ENCODE peak calls at places on chromosome 18, in eight cellular contexts. One of them, this sample, is unnamed. For H3K9me3, the result is how much of the 10 kb centered on the place peaks cover.

GRCh38 chr18:73544618-73545017 is 603.0 kb downstream of the FBXO15 start:
- DNase-seq in Karpas-422: no peak
- DNase-seq in HepG2: no peak
- DNase-seq in stomach: no peak
- DNase-seq in upper lobe of left lung: no peak
- DNase-seq in upper lobe of right lung: no peak
- DNase-seq in cardiac muscle cell: no peak
- DNase-seq in keratinocyte: no peak
- DNase-seq in this sample: no peak

GRCh38 chr18:46727177-46727576 is 29.7 kb downstream of the ST8SIA5 start:
- DNase-seq in cardiac muscle cell: no peak
- DNase-seq in stomach: no peak
- DNase-seq in upper lobe of left lung: no peak
- DNase-seq in HepG2: no peak
- DNase-seq in upper lobe of right lung: no peak
- DNase-seq in keratinocyte: no peak
- DNase-seq in Karpas-422: no peak
- DNase-seq in this sample: no peak

GRCh38 chr18:61333271-61333745 is at the start of gene CDH20:
- DNase-seq in cardiac muscle cell: peak
- DNase-seq in upper lobe of right lung: no peak
- DNase-seq in keratinocyte: no peak
- DNase-seq in upper lobe of left lung: peak
- DNase-seq in HepG2: no peak
- DNase-seq in stomach: no peak
- DNase-seq in Karpas-422: no peak
- DNase-seq in this sample: no peak

GRCh38 chr18:9520666-9521065 is 45.4 kb downstream of the RALBP1 start:
- DNase-seq in keratinocyte: no peak
- DNase-seq in Karpas-422: no peak
- DNase-seq in upper lobe of right lung: no peak
- DNase-seq in HepG2: no peak
- DNase-seq in cardiac muscle cell: peak
- DNase-seq in upper lobe of left lung: no peak
- DNase-seq in stomach: no peak
- DNase-seq in this sample: no peak

GRCh38 chr18:55343396-55344073 is 244.5 kb downstream of the TCF4 start:
- DNase-seq in Karpas-422: peak
- DNase-seq in upper lobe of left lung: no peak
- DNase-seq in keratinocyte: no peak
- DNase-seq in HepG2: no peak
- DNase-seq in upper lobe of right lung: no peak
- DNase-seq in cardiac muscle cell: peak
- DNase-seq in stomach: no peak
- DNase-seq in this sample: no peak

GRCh38 chr18:7021994-7022840 is 95.4 kb downstream of the LAMA1 start:
- DNase-seq in keratinocyte: peak
- DNase-seq in upper lobe of left lung: no peak
- DNase-seq in cardiac muscle cell: peak
- DNase-seq in upper lobe of right lung: no peak
- DNase-seq in HepG2: peak
- DNase-seq in stomach: peak
- DNase-seq in Karpas-422: peak
- DNase-seq in this sample: peak

GRCh38 chr18:3360211-3360610 is 89.8 kb upstream of the TGIF1 start:
- DNase-seq in stomach: no peak
- DNase-seq in cardiac muscle cell: no peak
- DNase-seq in HepG2: peak
- DNase-seq in upper lobe of left lung: peak
- DNase-seq in Karpas-422: no peak
- DNase-seq in keratinocyte: no peak
- DNase-seq in upper lobe of right lung: no peak
- DNase-seq in this sample: no peak

GRCh38 chr18:45316127-45316526 is 299.1 kb upstream of the SLC14A2 start:
- DNase-seq in cardiac muscle cell: no peak
- DNase-seq in keratinocyte: no peak
- DNase-seq in upper lobe of right lung: no peak
- DNase-seq in HepG2: no peak
- DNase-seq in stomach: no peak
- DNase-seq in Karpas-422: no peak
- DNase-seq in upper lobe of left lung: no peak
- DNase-seq in this sample: no peak

GRCh38 chr18:73040247-73040646 is 172.5 kb upstream of the NETO1 start:
- DNase-seq in upper lobe of right lung: no peak
- DNase-seq in Karpas-422: no peak
- DNase-seq in stomach: no peak
- DNase-seq in upper lobe of left lung: no peak
- DNase-seq in keratinocyte: no peak
- DNase-seq in cardiac muscle cell: no peak
- DNase-seq in HepG2: peak
- DNase-seq in this sample: no peak

GRCh38 chr18:45280486-45281263 is 334.6 kb upstream of the SLC14A2 start:
- DNase-seq in HepG2: no peak
- DNase-seq in upper lobe of left lung: no peak
- DNase-seq in keratinocyte: no peak
- DNase-seq in upper lobe of right lung: no peak
- DNase-seq in cardiac muscle cell: no peak
- DNase-seq in stomach: no peak
- DNase-seq in Karpas-422: no peak
- DNase-seq in this sample: no peak

GRCh38 chr18:44548291-44549221 is 132.1 kb upstream of the SETBP1 start:
- DNase-seq in upper lobe of right lung: no peak
- DNase-seq in stomach: no peak
- DNase-seq in HepG2: no peak
- DNase-seq in keratinocyte: no peak
- DNase-seq in upper lobe of left lung: no peak
- DNase-seq in cardiac muscle cell: peak
- DNase-seq in Karpas-422: no peak
- DNase-seq in this sample: peak

GRCh38 chr18:43919565-43919964 is 642.3 kb upstream of the SYT4 start:
- DNase-seq in HepG2: no peak
- DNase-seq in stomach: no peak
- DNase-seq in upper lobe of left lung: no peak
- DNase-seq in cardiac muscle cell: peak
- DNase-seq in upper lobe of right lung: no peak
- DNase-seq in Karpas-422: no peak
- DNase-seq in keratinocyte: no peak
- DNase-seq in this sample: no peak

GRCh38 chr18:29096380-29096779 is 919.5 kb upstream of the CDH2 start:
- DNase-seq in HepG2: no peak
- DNase-seq in stomach: no peak
- DNase-seq in Karpas-422: no peak
- DNase-seq in cardiac muscle cell: no peak
- DNase-seq in upper lobe of right lung: no peak
- DNase-seq in upper lobe of left lung: no peak
- DNase-seq in keratinocyte: no peak
- DNase-seq in this sample: no peak

GRCh38 chr18:40485318-40485717 is 1469.7 kb upstream of the PIK3C3 start:
- DNase-seq in keratinocyte: no peak
- DNase-seq in upper lobe of right lung: no peak
- DNase-seq in stomach: no peak
- DNase-seq in cardiac muscle cell: peak
- DNase-seq in upper lobe of left lung: no peak
- DNase-seq in Karpas-422: no peak
- DNase-seq in HepG2: no peak
- DNase-seq in this sample: no peak

GRCh38 chr18:79927597-79928562 is 23.6 kb downstream of the SLC66A2 start:
- DNase-seq in Karpas-422: no peak
- DNase-seq in cardiac muscle cell: no peak
- DNase-seq in upper lobe of right lung: peak
- DNase-seq in keratinocyte: no peak
- DNase-seq in stomach: peak
- DNase-seq in HepG2: no peak
- DNase-seq in upper lobe of left lung: no peak
- DNase-seq in this sample: peak

GRCh38 chr18:10560457-10561045 is 34.7 kb downstream of the NAPG start:
- DNase-seq in keratinocyte: peak
- DNase-seq in upper lobe of right lung: no peak
- DNase-seq in cardiac muscle cell: peak
- DNase-seq in upper lobe of left lung: no peak
- DNase-seq in HepG2: peak
- DNase-seq in stomach: peak
- DNase-seq in Karpas-422: peak
- DNase-seq in this sample: peak

GRCh38 chr18:46917808-46918600 is 602 bp downstream of the KATNAL2 start:
- DNase-seq in HepG2: no peak
- DNase-seq in stomach: no peak
- DNase-seq in upper lobe of left lung: no peak
- DNase-seq in cardiac muscle cell: peak
- DNase-seq in Karpas-422: peak
- DNase-seq in upper lobe of right lung: no peak
- DNase-seq in keratinocyte: no peak
- DNase-seq in this sample: peak

GRCh38 chr18:25561923-25562322 is 210.0 kb upstream of the ZNF521 start:
- DNase-seq in keratinocyte: no peak
- DNase-seq in upper lobe of right lung: no peak
- DNase-seq in HepG2: peak
- DNase-seq in Karpas-422: peak
- DNase-seq in cardiac muscle cell: peak
- DNase-seq in upper lobe of left lung: no peak
- DNase-seq in stomach: no peak
- DNase-seq in this sample: peak

GRCh38 chr18:63488160-63488559 is 11.4 kb downstream of the SERPINB5 start:
- DNase-seq in stomach: no peak
- DNase-seq in Karpas-422: no peak
- DNase-seq in keratinocyte: no peak
- DNase-seq in cardiac muscle cell: no peak
- DNase-seq in HepG2: no peak
- DNase-seq in upper lobe of left lung: no peak
- DNase-seq in upper lobe of right lung: no peak
- DNase-seq in this sample: no peak

GRCh38 chr18:36505701-36506100 is 208.2 kb downstream of the FHOD3 start:
- DNase-seq in cardiac muscle cell: no peak
- DNase-seq in keratinocyte: no peak
- DNase-seq in stomach: no peak
- DNase-seq in HepG2: no peak
- DNase-seq in Karpas-422: no peak
- DNase-seq in upper lobe of left lung: no peak
- DNase-seq in upper lobe of right lung: no peak
- DNase-seq in this sample: no peak

GRCh38 chr18:47758000-47758399 is 172.5 kb downstream of the SMAD2 start:
- DNase-seq in upper lobe of left lung: no peak
- DNase-seq in HepG2: no peak
- DNase-seq in stomach: no peak
- DNase-seq in keratinocyte: no peak
- DNase-seq in upper lobe of right lung: no peak
- DNase-seq in Karpas-422: peak
- DNase-seq in cardiac muscle cell: no peak
- DNase-seq in this sample: no peak

GRCh38 chr18:22912835-22913234 is 20.3 kb upstream of the RBBP8 start:
- DNase-seq in stomach: no peak
- DNase-seq in keratinocyte: no peak
- DNase-seq in cardiac muscle cell: peak
- DNase-seq in HepG2: no peak
- DNase-seq in upper lobe of left lung: no peak
- DNase-seq in Karpas-422: no peak
- DNase-seq in upper lobe of right lung: no peak
- DNase-seq in this sample: no peak

DNA sequence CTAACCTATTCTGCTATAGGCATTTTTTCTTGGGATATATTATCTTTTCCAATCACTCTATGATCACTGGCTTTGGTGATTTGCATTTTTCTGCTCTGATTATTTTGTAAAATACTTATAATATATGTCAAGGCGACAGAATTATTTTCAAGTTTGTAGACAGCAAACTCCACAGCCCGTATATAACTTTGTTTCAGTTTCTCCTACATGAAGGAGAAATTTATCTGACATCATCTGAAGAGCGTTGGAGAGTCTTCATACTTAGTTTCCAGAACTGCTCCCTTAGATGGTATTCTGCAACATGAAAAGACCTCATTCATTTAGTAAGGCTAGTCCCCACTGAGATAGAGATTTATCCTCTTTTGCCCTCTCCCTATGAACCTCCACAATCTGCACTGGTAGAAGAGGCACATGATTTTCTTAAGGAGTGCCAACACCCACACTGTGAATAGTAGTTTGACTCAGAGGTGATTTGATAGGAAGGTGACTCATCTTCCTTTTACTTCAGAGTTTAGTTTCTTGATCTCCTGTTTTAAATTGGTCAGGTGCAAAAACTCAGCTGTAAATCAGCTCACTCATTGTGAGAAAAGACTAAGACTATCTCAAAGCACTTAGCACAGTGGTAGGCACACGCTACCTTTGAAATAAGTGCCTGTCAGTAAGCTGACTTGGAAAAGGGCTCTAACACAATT is 1848.6 kb upstream of the CELF4 start:
- DNase-seq in stomach: no peak
- DNase-seq in cardiac muscle cell: peak
- DNase-seq in upper lobe of right lung: no peak
- DNase-seq in upper lobe of left lung: no peak
- DNase-seq in HepG2: no peak
- DNase-seq in Karpas-422: no peak
- DNase-seq in keratinocyte: peak
- DNase-seq in this sample: no peak
- H3K4me3 ChIP-seq in stomach: no peak
- H3K4me3 ChIP-seq in cardiac muscle cell: no peak
- H3K4me3 ChIP-seq in upper lobe of right lung: no peak
- H3K4me3 ChIP-seq in upper lobe of left lung: no peak
- H3K4me3 ChIP-seq in HepG2: no peak
- H3K4me3 ChIP-seq in Karpas-422: no peak
- H3K4me3 ChIP-seq in keratinocyte: no peak
- H3K4me3 ChIP-seq in this sample: no peak

GRCh38 chr18:78587096-78587495 is 392.5 kb upstream of the SALL3 start:
- DNase-seq in keratinocyte: no peak
- DNase-seq in HepG2: no peak
- DNase-seq in cardiac muscle cell: no peak
- DNase-seq in Karpas-422: no peak
- DNase-seq in upper lobe of left lung: no peak
- DNase-seq in stomach: no peak
- DNase-seq in upper lobe of right lung: no peak
- DNase-seq in this sample: no peak
- H3K9me3 ChIP-seq in keratinocyte: under half
- H3K9me3 ChIP-seq in HepG2: under half
- H3K9me3 ChIP-seq in cardiac muscle cell: under half
- H3K9me3 ChIP-seq in Karpas-422: under half
- H3K9me3 ChIP-seq in upper lobe of left lung: under half
- H3K9me3 ChIP-seq in stomach: under half
- H3K9me3 ChIP-seq in upper lobe of right lung: under half
- H3K9me3 ChIP-seq in this sample: under half

DNA sequence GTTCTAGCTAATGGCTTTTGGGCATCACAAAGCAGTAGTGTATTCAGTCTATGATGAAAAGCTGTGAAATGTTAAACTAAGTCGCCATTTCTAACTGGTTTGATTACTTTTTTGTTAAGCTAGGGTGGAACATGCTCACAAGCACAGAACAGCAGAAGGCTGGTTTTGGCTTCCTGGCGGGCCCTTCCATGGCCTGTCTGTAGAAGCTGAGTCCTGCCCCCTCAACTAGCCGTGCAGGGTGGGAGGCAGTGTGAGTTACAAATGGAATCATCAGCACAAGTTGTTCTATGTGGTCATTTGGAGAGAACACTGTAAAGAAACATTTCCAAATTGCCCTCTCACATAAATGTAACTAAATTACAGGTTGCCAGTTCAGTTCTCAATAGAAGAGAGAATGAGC is 290.8 kb downstream of the ALPK2 start:
- DNase-seq in stomach: no peak
- DNase-seq in HepG2: no peak
- DNase-seq in keratinocyte: no peak
- DNase-seq in upper lobe of right lung: no peak
- DNase-seq in Karpas-422: no peak
- DNase-seq in cardiac muscle cell: no peak
- DNase-seq in upper lobe of left lung: no peak
- DNase-seq in this sample: no peak
- H3K4me3 ChIP-seq in stomach: no peak
- H3K4me3 ChIP-seq in HepG2: no peak
- H3K4me3 ChIP-seq in keratinocyte: no peak
- H3K4me3 ChIP-seq in upper lobe of right lung: no peak
- H3K4me3 ChIP-seq in Karpas-422: no peak
- H3K4me3 ChIP-seq in cardiac muscle cell: no peak
- H3K4me3 ChIP-seq in upper lobe of left lung: no peak
- H3K4me3 ChIP-seq in this sample: no peak

GRCh38 chr18:8443505-8443904 is 165.7 kb upstream of the RAB12 start:
- DNase-seq in upper lobe of left lung: no peak
- DNase-seq in Karpas-422: no peak
- DNase-seq in cardiac muscle cell: no peak
- DNase-seq in stomach: no peak
- DNase-seq in keratinocyte: no peak
- DNase-seq in upper lobe of right lung: no peak
- DNase-seq in HepG2: no peak
- DNase-seq in this sample: no peak
- H3K9me3 ChIP-seq in upper lobe of left lung: under half
- H3K9me3 ChIP-seq in Karpas-422: under half
- H3K9me3 ChIP-seq in cardiac muscle cell: under half
- H3K9me3 ChIP-seq in stomach: under half
- H3K9me3 ChIP-seq in keratinocyte: under half
- H3K9me3 ChIP-seq in upper lobe of right lung: under half
- H3K9me3 ChIP-seq in HepG2: under half
- H3K9me3 ChIP-seq in this sample: under half

This sample was measured in mucosa of descending colon.